ENCODE peak calls at places on chromosomes 4 and X, in four cellular contexts. L, B, O and S are unnamed samples.

GRCh38 chrX:16771483-16772398 is 14.5 kb upstream of the TXLNG start:
- DNase-seq in L (no peak), B (peak; percentile 88), O (no peak), S (no peak)

GRCh38 chr4:101158136-101158485 is 189.2 kb downstream of the PPP3CA start:
- DNase-seq in O (no peak), B (peak; percentile 64), L (no peak), S (no peak)

GRCh38 chrX:54423161-54423888 is 16.9 kb upstream of the TSR2 start:
- DNase-seq in B (no peak), O (no peak), L (no peak), S (no peak)

GRCh38 chrX:108138814-108139213 is 47.2 kb downstream of the ATG4A start:
- DNase-seq in O (no peak), L (no peak), B (no peak), S (no peak)

GRCh38 chr4:73864973-73865372 is 4.2 kb upstream of the CXCL1 start:
- DNase-seq in O (no peak), L (no peak), B (no peak), S (no peak)

GRCh38 chrX:149950681-149951080 is 12.4 kb upstream of the EOLA2 start:
- DNase-seq in B (peak; percentile 69), L (no peak), O (no peak), S (no peak)

GRCh38 chr4:124710911-124711310 is 1.6 kb downstream of the ANKRD50 start:
- DNase-seq in O (no peak), L (no peak), B (no peak), S (no peak)

GRCh38 chrX:131703646-131704045 is 159.8 kb downstream of the OR13H1 start:
- DNase-seq in O (no peak), L (no peak), B (no peak), S (no peak)

GRCh38 chr4:163167333-163167626 is 590 bp upstream of the NAF1 start:
- DNase-seq in B (peak; percentile 46), L (no peak), O (no peak), S (no peak)

GRCh38 chrX:149639568-149639967 is 8.0 kb upstream of the TMEM185A start:
- DNase-seq in L (no peak), B (no peak), O (no peak), S (no peak)

GRCh38 chr4:170853422-170854021 is 763.8 kb upstream of the AADAT start:
- DNase-seq in B (peak; percentile 48), O (no peak), L (peak; percentile 50), S (no peak)

GRCh38 chrX:95836517-95836916 is 848.1 kb upstream of the DIAPH2 start:
- DNase-seq in L (no peak), O (no peak), B (no peak), S (no peak)

GRCh38 chr4:180449395-180449956 is 1793.7 kb upstream of the TENM3 start:
- DNase-seq in O (no peak), B (no peak), L (no peak), S (no peak)

GRCh38 chr4:65370709-65371108 is 299.6 kb downstream of the EPHA5 start:
- DNase-seq in L (no peak), O (no peak), B (no peak), S (no peak)

GRCh38 chr4:2243682-2244380 is 1.9 kb upstream of the HAUS3 start:
- DNase-seq in L (peak; percentile 36), B (peak; percentile 66), O (no peak), S (peak; percentile 72)

GRCh38 chr4:157702821-157703220 is 470.0 kb downstream of the GASK1B start:
- DNase-seq in O (no peak), L (no peak), B (no peak), S (no peak)

GRCh38 chrX:47283015-47283771 is 50.4 kb downstream of the USP11 start:
- DNase-seq in L (no peak), B (peak; percentile 71), O (no peak), S (peak; percentile 30)

GRCh38 chr4:147371661-147372060 is 109.2 kb upstream of the EDNRA start:
- DNase-seq in O (no peak), L (no peak), B (peak; percentile 90), S (no peak)

GRCh38 chrX:129529685-129530281 is 6.5 kb upstream of the SMARCA1 start:
- DNase-seq in B (peak; percentile 55), O (no peak), L (no peak), S (no peak)

GRCh38 chr4:68905598-68906237 is 45.9 kb downstream of the UGT2A3 start:
- DNase-seq in L (no peak), B (no peak), O (no peak), S (no peak)

DNA sequence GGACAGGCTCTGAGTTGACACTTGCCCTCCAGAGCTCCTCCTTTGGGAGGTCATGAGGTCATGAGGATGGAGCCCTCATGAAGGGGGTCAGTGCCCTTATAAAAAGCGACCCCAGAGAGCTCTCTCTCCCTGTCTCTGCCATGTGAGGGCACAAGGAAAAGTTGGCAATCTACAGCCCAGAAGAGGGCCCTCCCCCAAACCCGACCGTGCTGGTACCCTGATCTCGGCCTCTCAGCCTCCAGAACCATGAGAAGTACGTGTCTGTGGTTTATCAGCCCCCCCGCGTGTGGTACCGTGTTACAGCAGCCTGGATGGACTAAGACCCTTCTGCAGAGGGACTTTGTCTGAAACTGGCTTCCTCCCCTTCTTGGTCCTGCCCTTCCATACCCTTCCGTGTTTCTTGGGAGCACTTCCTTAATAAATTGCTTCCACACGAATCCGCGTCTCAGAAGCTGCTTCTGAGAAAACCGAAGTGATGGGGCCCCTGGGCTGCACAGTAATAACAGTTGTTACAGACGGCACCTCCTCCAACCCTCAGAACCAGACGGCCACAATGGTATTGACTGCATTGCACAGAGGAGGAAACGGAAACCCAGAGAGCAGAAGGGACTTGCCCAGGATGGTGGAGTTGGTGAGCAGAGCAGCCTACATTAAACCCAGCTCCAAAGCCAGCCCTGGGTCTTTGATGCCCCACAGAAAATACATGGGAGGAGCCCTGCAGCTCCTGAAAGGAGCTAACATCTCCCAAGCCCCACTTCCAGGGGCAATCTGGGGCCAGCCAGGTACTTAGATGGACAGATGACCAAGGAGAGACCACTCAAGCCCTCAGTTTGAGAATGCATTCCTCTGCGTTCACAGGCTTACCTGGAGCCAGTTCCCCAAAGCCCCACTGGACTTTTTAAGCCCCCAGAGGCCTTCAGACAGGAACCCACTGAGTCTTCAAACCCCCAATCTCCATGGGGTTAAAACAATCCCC is 242.7 kb downstream of the BCOR start:
- DNase-seq in L (no peak), O (no peak), B (no peak), S (no peak)
- H3K4me3 ChIP-seq in L (no peak overlapping the region), O (no peak overlapping the region), B (no peak overlapping the region), S (no peak overlapping the region)

DNA sequence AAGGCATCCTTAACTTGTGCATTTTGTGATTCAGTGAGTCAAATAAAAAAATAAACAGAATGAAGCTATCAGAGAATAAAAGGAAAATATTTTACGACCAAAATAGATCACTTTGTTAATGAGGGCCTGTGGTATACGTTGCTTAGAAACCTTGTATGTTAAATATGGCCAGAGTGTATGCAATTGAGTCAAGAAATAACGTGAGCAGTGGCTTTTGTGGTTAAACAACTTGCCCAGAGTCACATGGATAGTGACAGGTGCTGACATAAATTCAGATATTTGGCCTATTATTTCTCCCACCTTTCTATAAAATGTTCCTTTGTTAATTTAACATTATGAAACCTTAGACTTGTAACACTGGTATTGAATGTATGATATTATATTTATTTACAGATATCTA is 393.4 kb downstream of the PABPC4L start:
- DNase-seq in B (no peak), L (no peak), O (no peak), S (no peak)
- H3K4me3 ChIP-seq in B (no peak overlapping the region), L (no peak overlapping the region), O (no peak overlapping the region), S (no peak overlapping the region)

DNA sequence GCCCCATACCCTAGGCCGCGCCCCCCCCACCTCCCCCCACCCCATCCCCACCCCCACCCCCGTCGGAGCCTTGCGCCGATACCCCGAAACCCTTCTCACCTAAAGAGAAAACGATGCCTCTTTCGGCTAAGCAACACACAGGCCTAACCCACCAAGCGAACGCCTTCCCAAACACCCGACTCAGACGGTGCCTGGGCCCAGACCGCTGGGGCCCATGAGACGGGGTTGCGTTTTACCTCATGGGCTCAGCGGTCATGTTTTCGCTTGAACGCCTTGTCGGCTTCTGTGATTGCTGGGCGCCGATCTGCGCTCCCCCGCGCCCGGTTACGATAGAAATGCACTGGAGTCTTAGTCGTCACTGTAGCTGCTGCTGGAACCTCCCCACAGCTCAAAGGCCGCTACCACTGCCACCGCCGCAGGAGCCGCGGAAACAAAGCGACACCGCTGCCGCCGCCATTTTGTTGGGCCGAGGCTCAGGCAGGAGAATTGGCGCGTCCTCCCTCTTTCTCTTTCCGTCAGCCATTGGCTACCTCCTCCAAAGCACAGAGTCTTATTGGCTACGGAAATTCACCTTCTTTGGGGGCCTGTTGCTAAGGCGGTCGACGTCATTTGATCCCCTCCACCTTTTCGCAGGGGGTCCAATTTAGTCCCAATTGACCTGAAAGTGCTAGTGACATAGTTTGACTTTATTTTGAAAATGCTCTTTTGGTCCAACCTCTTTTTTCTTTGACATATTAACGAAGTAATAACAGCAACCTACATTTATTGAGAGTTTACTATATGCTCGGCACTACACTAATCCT is at the start of gene ATRX:
- DNase-seq in B (peak; percentile 77), L (peak; percentile 52), O (peak; percentile 8), S (peak; percentile 74)
- H3K4me3 ChIP-seq in B (peak within 1 kb of the TSS; percentile 70), L (peak within 1 kb of the TSS; percentile 41), O (peak within 1 kb of the TSS; percentile 66), S (peak within 1 kb of the TSS; percentile 41)

DNA sequence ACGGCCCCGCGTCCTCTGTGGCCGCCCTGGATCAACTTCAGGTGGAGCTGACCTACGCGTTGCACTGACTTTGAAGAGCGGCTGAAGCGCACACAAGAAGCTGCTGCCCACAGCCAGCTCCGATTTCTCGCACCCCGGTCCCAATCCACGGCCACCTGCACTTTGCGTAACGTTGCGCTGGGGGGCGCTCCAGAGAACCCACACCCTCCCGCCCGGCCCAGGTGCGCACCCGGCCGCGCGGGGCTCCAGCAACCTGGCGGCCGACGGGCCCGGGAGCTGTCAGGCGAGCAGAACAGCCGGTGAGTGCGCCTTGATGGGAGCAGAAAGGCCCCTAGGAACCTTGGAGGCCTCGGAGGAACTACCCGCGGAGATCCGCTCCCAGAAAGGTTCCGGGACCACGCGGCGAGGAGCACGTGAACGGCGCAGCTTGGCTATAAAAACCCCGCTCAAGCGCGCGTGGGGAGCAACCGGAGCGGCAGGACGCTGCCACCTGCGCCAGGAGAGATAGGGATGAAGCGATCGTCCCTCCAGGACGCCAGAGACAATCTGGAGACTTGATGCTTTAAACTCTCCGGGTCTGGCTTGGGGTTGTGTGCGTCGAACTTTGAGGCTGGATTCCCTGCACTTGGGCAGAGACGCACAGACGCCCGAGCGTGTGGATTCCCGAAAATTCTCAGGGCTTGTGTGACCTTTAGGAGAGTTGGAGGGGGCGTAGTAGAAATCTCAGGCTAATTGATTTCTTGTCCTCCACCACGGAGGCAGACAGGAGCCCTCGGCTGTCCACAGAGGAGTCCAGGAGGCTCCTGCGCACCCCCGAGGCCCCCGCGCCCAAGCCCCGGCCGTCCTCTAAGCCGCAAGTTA is 591 bp upstream of the NWD2 start:
- DNase-seq in L (no peak), B (peak; percentile 11), O (no peak), S (no peak)
- H3K4me3 ChIP-seq in L (no peak overlapping the region), B (no peak overlapping the region), O (peak overlapping the region; percentile 16), S (no peak overlapping the region)

GRCh38 chr4:17203767-17204166 is 305.3 kb upstream of the LDB2 start:
- DNase-seq in O (no peak), L (no peak), B (no peak), S (no peak)
- H3K4me3 ChIP-seq in O (no peak overlapping the region), L (no peak overlapping the region), B (no peak overlapping the region), S (no peak overlapping the region)

GRCh38 chrX:79138658-79139241 is 5.7 kb upstream of the GPR174 start:
- DNase-seq in O (no peak), B (no peak), L (no peak), S (no peak)
- H3K4me3 ChIP-seq in O (no peak overlapping the region), B (no peak overlapping the region), L (no peak overlapping the region), S (no peak overlapping the region)

GRCh38 chr4:48985602-48985975 is 486 bp upstream of the CWH43 start:
- DNase-seq in O (no peak), L (no peak), B (no peak), S (no peak)
- H3K4me3 ChIP-seq in O (peak overlapping the region; percentile 46), L (no peak overlapping the region), B (no peak overlapping the region), S (no peak overlapping the region)